ENCODE peak calls at places on chromosomes 11 and 22, in six cellular contexts. J is brain microvascular endothelial cell; E is A549; T is adipocyte; G is stimulated activated CD8-positive, alpha-beta memory T cell treated with anti-CD3 and anti-CD28 coated beads, Interleukin-15, amount 100 ng/mL, for 48 hours; A is cardiac fibroblast. M is an unnamed sample.

GRCh38 chr11:96316869-96317268 is 26.1 kb downstream of the MAML2 start:
- DNase-seq in G (no peak), A (no peak), E (no peak), T (peak), J (no peak), M (no peak)

GRCh38 chr11:69215784-69216415 is 60.2 kb downstream of the SMIM38 start:
- DNase-seq in A (peak), J (no peak), G (no peak), T (peak), E (peak), M (no peak)

GRCh38 chr22:22752556-22753477 is 108.4 kb downstream of the GGTLC2 start:
- DNase-seq in J (no peak), G (no peak), A (peak), E (no peak), T (peak), M (no peak)

GRCh38 chr11:119663279-119663678 is 65.7 kb downstream of the NECTIN1 start:
- DNase-seq in G (no peak), A (no peak), T (no peak), E (no peak), J (no peak), M (no peak)

GRCh38 chr11:66412110-66412509 is 8.7 kb upstream of the NPAS4 start:
- DNase-seq in J (no peak), E (no peak), G (no peak), T (no peak), A (no peak), M (no peak)

GRCh38 chr11:12784987-12785386 is 110.8 kb downstream of the TEAD1 start:
- DNase-seq in A (no peak), T (no peak), J (no peak), G (no peak), E (no peak), M (no peak)

GRCh38 chr11:74670171-74670570 is 61.1 kb downstream of the CHRDL2 start:
- DNase-seq in E (no peak), J (no peak), T (no peak), G (no peak), A (no peak), M (no peak)

GRCh38 chr11:69854719-69855118 is 35.5 kb upstream of the FGF3 start:
- DNase-seq in E (peak), A (peak), T (peak), G (no peak), J (peak), M (no peak)

GRCh38 chr22:41380993-41381328 is 781 bp upstream of the TEF start:
- DNase-seq in J (peak), T (peak), G (no peak), A (peak), E (peak), M (peak)

GRCh38 chr11:12577746-12578644 is 96.2 kb upstream of the TEAD1 start:
- DNase-seq in A (no peak), T (no peak), E (peak), G (no peak), J (no peak), M (no peak)

GRCh38 chr11:11344045-11344444 is 9.0 kb downstream of the CSNK2A3 start:
- DNase-seq in J (no peak), G (no peak), T (no peak), A (no peak), E (no peak), M (no peak)

M was measured in endothelial cell of umbilical vein.